ENCODE peak calls at places on chromosomes 13 and 19, in six cellular contexts. U is glutamatergic neuron, G is mucosa of descending colon, A is BE2C, R is tibial artery, C is breast epithelium. B is an unnamed sample.

GRCh38 chr19:8212212-8212611 is 3.0 kb downstream of the CERS4 start:
- DNase-seq in R (no peak), A (no peak), G (no peak), C (no peak), U (no peak), B (no peak)

GRCh38 chr19:17739121-17739875 is 12.0 kb upstream of the FCHO1 start:
- DNase-seq in A (peak; percentile 86), C (no peak), G (no peak), U (peak; percentile 91), R (no peak), B (no peak)

GRCh38 chr19:11420429-11420893 is 1.3 kb upstream of the RGL3 start:
- DNase-seq in A (no peak), R (peak; percentile 79), U (no peak), G (peak; percentile 30), C (no peak), B (no peak)

GRCh38 chr19:1189419-1189818 is 15.4 kb upstream of the SBNO2 start:
- DNase-seq in R (no peak), A (no peak), C (no peak), G (no peak), U (no peak), B (no peak)

GRCh38 chr13:80132741-80133601 is 208.0 kb downstream of the SPRY2 start:
- DNase-seq in R (peak; percentile 52), A (peak; percentile 46), C (no peak), G (peak; percentile 81), U (no peak), B (no peak)

GRCh38 chr19:44943801-44944249 is 1.8 kb downstream of the APOC4 start:
- DNase-seq in G (peak; percentile 58), C (no peak), U (no peak), A (no peak), R (peak; percentile 65), B (no peak)

GRCh38 chr19:21221653-21222052 is 79.8 kb downstream of the ZNF431 start:
- DNase-seq in R (no peak), G (no peak), A (no peak), U (no peak), C (no peak), B (no peak)

GRCh38 chr19:34503546-34504272 is 22.2 kb downstream of the WTIP start:
- DNase-seq in R (peak; percentile 19), A (no peak), U (no peak), G (no peak), C (no peak), B (no peak)

GRCh38 chr13:96880419-96880818 is 113.9 kb downstream of the OXGR1 start:
- DNase-seq in U (no peak), C (no peak), G (no peak), A (no peak), R (no peak), B (no peak)

GRCh38 chr13:28613562-28613961 is 45.4 kb upstream of the POMP start:
- DNase-seq in U (no peak), A (no peak), R (no peak), C (no peak), G (no peak), B (no peak)

GRCh38 chr19:14467816-14468215 is 7.3 kb downstream of the PTGER1 start:
- DNase-seq in C (no peak), R (no peak), G (no peak), A (no peak), U (no peak), B (no peak)

GRCh38 chr19:51552996-51553725 is 17.9 kb upstream of the ZNF175 start:
- DNase-seq in A (peak; percentile 60), U (peak; percentile 37), G (peak; percentile 86), C (peak; percentile 63), R (peak; percentile 58), B (peak; percentile 92)

GRCh38 chr19:18001837-18002345 is 6.1 kb upstream of the ARRDC2 start:
- DNase-seq in C (no peak), U (no peak), G (no peak), A (no peak), R (peak; percentile 38), B (no peak)

GRCh38 chr13:105059786-105060185 is 1475.7 kb downstream of the EFNB2 start:
- DNase-seq in G (no peak), C (no peak), U (no peak), R (no peak), A (no peak), B (no peak)

GRCh38 chr19:12675377-12675776 is 6.3 kb downstream of the DHPS start:
- DNase-seq in C (no peak), G (no peak), A (no peak), U (no peak), R (no peak), B (no peak)

GRCh38 chr13:114111577-114111976 is 20.8 kb downstream of the RASA3 start:
- DNase-seq in G (no peak), U (no peak), C (no peak), R (peak; percentile 9), A (no peak), B (no peak)

GRCh38 chr19:2280633-2281264 is 1.2 kb downstream of the PEAK3 start:
- DNase-seq in A (no peak), R (no peak), U (no peak), G (no peak), C (no peak), B (no peak)

GRCh38 chr13:50994651-50995050 is 85.1 kb downstream of the RNASEH2B start:
- DNase-seq in R (no peak), G (no peak), A (no peak), U (peak; percentile 58), C (no peak), B (no peak)

GRCh38 chr13:100552755-100553154 is 35.8 kb downstream of the GGACT start:
- DNase-seq in G (no peak), A (no peak), R (no peak), C (no peak), U (no peak), B (no peak)

GRCh38 chr19:6204212-6204611 is 68.7 kb downstream of the ACSBG2 start:
- DNase-seq in G (no peak), R (no peak), A (no peak), U (no peak), C (peak; percentile 50), B (no peak)
- TF ChIP-seq CTCF in G (no peak), R (no peak), A (no peak), U (no peak), C (no peak), B (no peak)

DNA sequence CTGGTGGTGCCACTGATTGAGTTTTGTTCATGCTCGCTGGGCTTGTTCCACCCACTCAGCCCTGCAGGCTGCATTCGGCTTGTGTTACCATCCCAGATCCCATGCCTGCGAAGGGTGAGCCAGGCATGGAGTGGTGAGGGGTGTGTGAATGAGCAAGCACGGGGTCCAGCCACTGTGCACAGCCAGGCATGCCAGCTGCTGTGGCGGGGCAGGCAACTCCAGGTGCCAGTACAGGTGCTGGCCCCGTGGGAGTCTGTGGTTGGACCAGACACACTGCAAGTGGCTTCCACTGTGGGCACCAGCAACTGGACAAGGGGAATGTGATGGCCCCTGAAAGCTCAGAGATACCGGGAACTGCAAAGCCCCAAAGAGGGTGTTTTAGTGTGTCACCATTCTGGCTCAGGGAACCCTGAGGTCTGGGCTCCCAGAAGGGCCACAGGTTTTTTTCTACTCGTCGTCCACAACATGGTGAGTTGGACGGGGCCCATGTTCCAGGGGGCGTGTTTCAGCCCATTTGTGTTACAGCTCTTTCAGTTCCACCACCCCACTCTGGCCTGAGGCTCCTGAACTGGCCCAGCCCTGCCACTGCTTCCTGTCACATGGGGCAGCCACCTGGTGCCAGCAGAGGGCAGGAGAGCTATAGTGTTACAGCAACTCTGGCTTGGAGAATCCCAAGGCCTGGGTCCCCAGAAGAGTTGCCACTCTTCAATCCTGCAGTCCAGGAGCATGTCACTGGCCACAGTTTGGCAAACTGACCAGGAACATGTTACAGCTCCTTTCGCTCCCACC is 217.0 kb upstream of the OBI1 start:
- DNase-seq in U (no peak), G (peak; percentile 3), A (no peak), R (no peak), C (no peak), B (no peak)
- TF ChIP-seq CTCF in U (no peak), G (no peak), A (peak; percentile 32), R (no peak), C (no peak), B (no peak)

DNA sequence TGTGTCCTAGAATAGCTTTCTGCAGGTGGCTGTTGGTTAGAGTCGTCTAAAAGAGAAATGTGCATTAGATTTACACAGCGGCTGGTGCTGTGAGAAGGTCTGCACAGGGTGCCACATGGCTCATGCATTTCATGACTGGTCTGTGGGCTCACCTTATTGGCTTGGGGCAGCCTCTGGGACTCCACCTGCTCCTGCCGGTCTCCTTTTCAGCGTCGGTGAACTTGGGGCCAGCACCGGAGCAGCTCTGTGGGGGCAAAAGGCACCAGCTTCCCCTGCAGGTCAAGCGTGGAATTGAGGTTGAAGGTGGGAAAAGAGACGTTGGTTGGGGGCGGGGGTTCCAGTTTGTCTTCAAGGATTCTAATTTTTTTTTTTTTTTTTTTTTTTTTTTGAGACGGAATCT is 3.1 kb upstream of the PNMA8C start:
- DNase-seq in G (no peak), U (no peak), C (no peak), A (no peak), R (peak; percentile 7), B (no peak)
- TF ChIP-seq CTCF in G (no peak), U (peak; percentile 35), C (no peak), A (peak; percentile 41), R (no peak), B (peak; percentile 31)

GRCh38 chr19:54682306-54682705 is 19.5 kb downstream of the LILRB4 start:
- DNase-seq in R (no peak), G (no peak), C (no peak), A (no peak), U (no peak), B (no peak)
- TF ChIP-seq CTCF in R (no peak), G (no peak), C (no peak), A (no peak), U (no peak), B (no peak)

GRCh38 chr13:52652980-52653303 is 306 bp downstream of the SUGT1 start:
- DNase-seq in C (no peak), R (no peak), U (no peak), A (no peak), G (no peak), B (no peak)
- TF ChIP-seq CTCF in C (no peak), R (no peak), U (peak; percentile 68), A (no peak), G (peak; percentile 0), B (peak; percentile 10)

GRCh38 chr19:29878973-29879654 is 62.9 kb upstream of the URI1 start:
- DNase-seq in G (no peak), C (peak; percentile 43), R (peak; percentile 74), U (no peak), A (peak; percentile 69), B (no peak)
- TF ChIP-seq CTCF in G (no peak), C (no peak), R (no peak), U (no peak), A (no peak), B (no peak)

GRCh38 chr13:71303144-71303543 is 563.9 kb downstream of the DACH1 start:
- DNase-seq in R (no peak), A (no peak), U (no peak), C (no peak), G (peak; percentile 22), B (no peak)
- TF ChIP-seq CTCF in R (no peak), A (peak; percentile 49), U (no peak), C (no peak), G (no peak), B (no peak)

GRCh38 chr19:15759962-15760565 is 22.3 kb downstream of the OR10H3 start:
- DNase-seq in A (peak; percentile 26), G (peak; percentile 42), C (no peak), U (no peak), R (no peak), B (no peak)
- TF ChIP-seq CTCF in A (peak; percentile 31), G (peak; percentile 19), C (no peak), U (no peak), R (no peak), B (no peak)

B was measured in endothelial cell.